ENCODE peak calls at places on chromosomes 12 and 14, in nine cellular contexts. V, M, K, F, T, Y, H, S and L are unnamed samples.

GRCh38 chr12:10171954-10172353 is at the start of gene OLR1:
- DNase-seq in V (no peak), M (peak; percentile 30), K (no peak), F (no peak), T (no peak), Y (no peak), H (no peak), S (no peak), L (no peak)

GRCh38 chr14:102280376-102280962 is 24.5 kb downstream of the MOK start:
- DNase-seq in V (no peak), M (peak; percentile 100), K (no peak), F (no peak), T (no peak), Y (no peak), H (no peak), S (no peak), L (no peak)

GRCh38 chr14:22896351-22896750 is 13.3 kb downstream of the REM2 start:
- DNase-seq in V (no peak), M (no peak), K (no peak), F (no peak), T (no peak), Y (no peak), H (no peak), S (no peak), L (no peak)

GRCh38 chr12:120429368-120429767 is 8.5 kb upstream of the COX6A1 start:
- DNase-seq in V (no peak), M (no peak), K (no peak), F (no peak), T (no peak), Y (no peak), H (no peak), S (no peak), L (no peak)

GRCh38 chr14:80215756-80216581 is 4.7 kb upstream of the DIO2 start:
- DNase-seq in V (no peak), M (peak; percentile 62), K (no peak), F (no peak), T (no peak), Y (no peak), H (no peak), S (no peak), L (no peak)

GRCh38 chr12:27802511-27802910 is 22.5 kb upstream of the MANSC4 start:
- DNase-seq in V (no peak), M (no peak), K (no peak), F (no peak), T (no peak), Y (no peak), H (no peak), S (no peak), L (no peak)

GRCh38 chr14:49853158-49853477 is 530 bp upstream of the NEMF start:
- DNase-seq in V (no peak), M (peak; percentile 3), K (no peak), F (no peak), T (no peak), Y (no peak), H (no peak), S (no peak), L (no peak)

GRCh38 chr12:13215056-13215455 is 18.5 kb downstream of the EMP1 start:
- DNase-seq in V (no peak), M (no peak), K (no peak), F (no peak), T (no peak), Y (no peak), H (no peak), S (no peak), L (no peak)

GRCh38 chr12:95642583-95642982 is 91.3 kb upstream of the USP44 start:
- DNase-seq in V (no peak), M (no peak), K (no peak), F (no peak), T (no peak), Y (no peak), H (no peak), S (no peak), L (no peak)

GRCh38 chr12:87575906-87576305 is 453.3 kb downstream of the C12orf50 start:
- DNase-seq in V (no peak), M (no peak), K (no peak), F (no peak), T (no peak), Y (no peak), H (no peak), S (no peak), L (no peak)

GRCh38 chr14:23620177-23620702 is 15.9 kb upstream of the DHRS2 start:
- DNase-seq in V (no peak), M (no peak), K (no peak), F (peak; percentile 81), T (no peak), Y (no peak), H (no peak), S (no peak), L (no peak)

GRCh38 chr12:117207675-117208074 is 17.4 kb upstream of the FBXO21 start:
- DNase-seq in V (no peak), M (no peak), K (no peak), F (no peak), T (no peak), Y (no peak), H (no peak), S (no peak), L (no peak)
- H3K4me1 ChIP-seq in V (no peaks in the 10 kb centered on the region), M (no peaks in the 10 kb centered on the region), K (no peaks in the 10 kb centered on the region), F (no peaks in the 10 kb centered on the region), T (no peaks in the 10 kb centered on the region), Y (no peaks in the 10 kb centered on the region), H (no peaks in the 10 kb centered on the region), S (no peaks in the 10 kb centered on the region), L (no peaks in the 10 kb centered on the region)

GRCh38 chr14:32934891-32935633 is 3.6 kb upstream of the NPAS3 start:
- DNase-seq in V (no peak), M (peak; percentile 23), K (no peak), F (no peak), T (no peak), Y (peak; percentile 51), H (no peak), S (no peak), L (no peak)

GRCh38 chr14:32932921-32933622 is 5.6 kb upstream of the NPAS3 start:
- DNase-seq in V (no peak), M (no peak), K (no peak), F (no peak), T (no peak), Y (no peak), H (no peak), S (no peak), L (peak; percentile 57)

GRCh38 chr14:32932302-32932920 is 6.3 kb upstream of the NPAS3 start:
- DNase-seq in V (no peak), M (no peak), K (no peak), F (no peak), T (no peak), Y (no peak), H (no peak), S (no peak), L (no peak)

GRCh38 chr14:32933943-32934890 is 4.5 kb upstream of the NPAS3 start:
- DNase-seq in V (no peak), M (peak; percentile 61), K (no peak), F (no peak), T (no peak), Y (peak; percentile 39), H (no peak), S (no peak), L (peak; percentile 46)

DNA sequence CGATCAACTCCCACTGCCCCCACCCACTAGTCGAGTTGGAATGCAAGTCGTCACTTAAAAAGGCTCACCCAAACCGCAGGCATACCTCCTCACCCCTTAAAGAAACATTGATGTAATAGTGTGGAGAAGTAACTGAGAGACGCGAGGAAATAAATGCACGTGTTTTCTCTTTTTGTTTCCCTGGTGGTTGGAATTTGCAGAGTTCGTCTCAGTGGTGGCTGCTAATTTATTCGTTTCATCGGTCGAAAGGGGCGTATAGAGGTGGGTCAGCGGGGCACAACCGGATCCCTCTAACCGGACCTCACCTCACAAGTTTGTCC is 5.1 kb upstream of the NPAS3 start:
- DNase-seq in V (no peak), M (peak; percentile 80), K (no peak), F (no peak), T (no peak), Y (no peak), H (no peak), S (no peak), L (no peak)
- H3K4me3 ChIP-seq in V (no peak overlapping the region), M (no peak overlapping the region), K (peak overlapping the region; percentile 52), F (peak overlapping the region; percentile 66), T (no peak overlapping the region), Y (peak overlapping the region; percentile 36), H (peak overlapping the region; percentile 57), S (no peak overlapping the region), L (peak overlapping the region; percentile 84)

GRCh38 chr12:57219993-57220728 is 3.6 kb downstream of the NXPH4 start:
- DNase-seq in V (no peak), M (no peak), K (no peak), F (no peak), T (no peak), Y (no peak), H (no peak), S (no peak), L (no peak)

GRCh38 chr12:57222286-57223190 is 5.9 kb downstream of the NXPH4 start:
- DNase-seq in V (no peak), M (no peak), K (no peak), F (no peak), T (no peak), Y (no peak), H (no peak), S (no peak), L (no peak)

GRCh38 chr12:57219205-57219992 is 2.8 kb downstream of the NXPH4 start:
- DNase-seq in V (no peak), M (no peak), K (no peak), F (no peak), T (no peak), Y (no peak), H (no peak), S (no peak), L (no peak)

GRCh38 chr12:57221169-57221917 is 4.7 kb downstream of the NXPH4 start:
- DNase-seq in V (no peak), M (no peak), K (no peak), F (no peak), T (no peak), Y (no peak), H (no peak), S (no peak), L (no peak)

DNA sequence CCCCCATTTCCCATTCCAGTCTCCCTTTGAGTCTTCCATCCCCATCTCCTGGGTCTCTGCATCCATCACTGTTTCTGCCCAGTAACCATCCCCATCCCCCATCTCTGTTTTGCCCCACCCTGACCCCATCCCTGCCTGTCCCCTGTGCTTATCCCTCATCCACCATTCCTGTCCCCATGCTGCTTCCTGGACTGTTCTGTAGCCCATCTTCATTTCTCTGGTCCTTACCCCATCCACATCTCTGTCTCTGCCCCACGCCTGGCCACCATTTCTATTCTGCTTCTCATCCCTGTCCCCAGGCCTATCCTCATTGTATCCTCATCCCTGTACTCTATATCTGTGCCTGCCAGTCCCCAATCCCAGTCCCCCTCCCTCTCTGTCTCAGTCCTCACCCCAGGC is 4.2 kb downstream of the NXPH4 start:
- DNase-seq in V (no peak), M (no peak), K (no peak), F (no peak), T (no peak), Y (no peak), H (no peak), S (no peak), L (no peak)
- H3K4me1 ChIP-seq in V (peaks cover 12% of the 10 kb centered on the region), M (peaks cover 6% of the 10 kb centered on the region), K (peaks cover 27% of the 10 kb centered on the region), F (peaks cover 39% of the 10 kb centered on the region), T (peaks cover 13% of the 10 kb centered on the region), Y (peaks cover 7% of the 10 kb centered on the region), H (peaks cover 36% of the 10 kb centered on the region), S (peaks cover 25% of the 10 kb centered on the region), L (no peaks in the 10 kb centered on the region)

DNA sequence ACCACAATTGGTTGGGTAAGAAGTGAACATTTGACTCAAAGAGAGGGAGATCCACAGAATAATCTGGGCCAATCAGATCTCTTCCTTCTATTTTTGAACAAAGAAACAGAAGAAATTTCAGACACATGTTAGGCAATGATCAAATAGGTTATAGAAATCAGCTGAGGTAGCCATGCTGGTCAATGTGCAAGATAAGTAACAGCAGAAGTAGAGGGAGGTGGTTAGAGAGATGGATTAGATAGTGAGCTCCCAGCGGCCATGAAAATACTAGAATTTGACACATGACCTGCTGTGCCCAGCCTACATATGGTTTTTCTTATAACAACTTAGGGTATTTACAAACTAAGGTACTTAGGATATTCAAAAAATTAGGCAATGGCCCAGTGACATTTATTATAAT is 230.9 kb upstream of the ARID2 start:
- DNase-seq in V (no peak), M (no peak), K (no peak), F (no peak), T (no peak), Y (no peak), H (no peak), S (no peak), L (no peak)
- H3K4me3 ChIP-seq in V (no peak overlapping the region), M (no peak overlapping the region), K (no peak overlapping the region), F (no peak overlapping the region), T (no peak overlapping the region), Y (no peak overlapping the region), H (no peak overlapping the region), S (no peak overlapping the region), L (no peak overlapping the region)